ENCODE peak calls at places on chromosomes 4 and X, in seven cellular contexts. J is thyroid gland, K is kidney epithelial cell, E is esophagus squamous epithelium, A is ovary, X is GM12865, Q is prostate gland. V is an unnamed sample.

GRCh38 chr4:28287837-28288236 is 1427.2 kb downstream of the STIM2 start:
- DNase-seq in A (no peak), K (peak), Q (no peak), E (no peak), J (no peak), X (no peak), V (peak)

GRCh38 chrX:2719774-2720447 is 28.8 kb downstream of the CD99 start:
- DNase-seq in Q (no peak), X (no peak), E (no peak), A (peak), J (no peak), K (no peak), V (no peak)

GRCh38 chr4:34178476-34178875 is 2065.8 kb downstream of the ARAP2 start:
- DNase-seq in X (no peak), K (no peak), A (no peak), J (no peak), Q (no peak), E (no peak), V (no peak)

GRCh38 chr4:36757623-36758311 is 476.4 kb downstream of the DTHD1 start:
- DNase-seq in Q (no peak), K (no peak), J (no peak), X (no peak), A (no peak), E (no peak), V (no peak)

GRCh38 chr4:17786567-17786966 is 5.1 kb upstream of the FAM184B start:
- DNase-seq in A (no peak), E (no peak), J (no peak), X (no peak), K (peak), Q (no peak), V (no peak)

GRCh38 chr4:15931451-15932210 is 6.9 kb downstream of the FGFBP1 start:
- DNase-seq in J (no peak), A (no peak), Q (no peak), E (no peak), K (no peak), X (no peak), V (no peak)

GRCh38 chrX:115018040-115018647 is 728 bp upstream of the IL13RA2 start:
- DNase-seq in K (no peak), X (peak), Q (no peak), J (no peak), E (no peak), A (no peak), V (peak)

GRCh38 chr4:185638093-185638492 is 102.8 kb upstream of the PDLIM3 start:
- DNase-seq in A (no peak), Q (no peak), X (no peak), J (no peak), K (no peak), E (no peak), V (no peak)

GRCh38 chr4:4919926-4920325 is 60.5 kb downstream of the MSX1 start:
- DNase-seq in K (no peak), Q (no peak), E (no peak), A (no peak), X (no peak), J (peak), V (no peak)

GRCh38 chr4:54384563-54384962 is 155.5 kb downstream of the PDGFRA start:
- DNase-seq in E (no peak), X (peak), Q (no peak), K (no peak), J (peak), A (peak), V (peak)

GRCh38 chr4:148749403-148749802 is 307.2 kb upstream of the NR3C2 start:
- DNase-seq in Q (no peak), K (peak), X (no peak), J (no peak), A (no peak), E (no peak), V (no peak)

GRCh38 chrX:119072771-119073170 is at the start of gene CT47C1:
- DNase-seq in K (no peak), A (no peak), X (peak), E (no peak), Q (no peak), J (no peak), V (no peak)

GRCh38 chrX:102765217-102765616 is 44.7 kb downstream of the GPRASP3 start:
- DNase-seq in K (no peak), Q (no peak), A (no peak), X (no peak), E (no peak), J (no peak), V (peak)

GRCh38 chr4:94171616-94172015 is 36.0 kb upstream of the SMARCAD1 start:
- DNase-seq in J (no peak), K (no peak), E (no peak), X (no peak), Q (no peak), A (no peak), V (peak)

GRCh38 chrX:42708222-42708621 is 69.7 kb downstream of the PPP1R2C start:
- DNase-seq in E (no peak), A (no peak), Q (no peak), X (no peak), K (no peak), J (no peak), V (peak)

DNA sequence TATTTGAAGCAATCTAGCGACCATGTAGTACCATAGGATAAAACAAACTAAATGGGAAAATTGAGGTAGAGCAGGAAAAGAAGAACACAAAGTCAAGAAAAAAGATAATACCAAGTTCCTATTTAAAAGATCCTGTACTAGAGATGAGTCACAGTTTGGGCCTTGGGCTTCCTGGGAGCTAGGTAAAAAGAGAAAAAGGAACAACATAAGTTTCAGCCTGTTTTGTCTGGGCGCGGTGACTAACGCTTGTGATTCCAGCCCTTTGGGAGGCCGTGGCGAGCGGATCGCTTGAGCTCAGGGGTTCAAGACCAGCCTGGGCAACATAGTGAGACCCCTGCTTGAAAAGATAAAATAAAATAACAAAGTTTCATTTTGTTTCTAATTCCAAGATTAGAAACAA is 14.0 kb upstream of the TMEM156 start:
- DNase-seq in E (no peak), J (no peak), K (no peak), X (peak), A (no peak), Q (no peak), V (peak)
- H3K4me3 ChIP-seq in E (peak), J (no peak), K (no peak), X (peak), A (peak), Q (peak), V (peak)

GRCh38 chr4:56698329-56698728 is 17.2 kb upstream of the HOPX start:
- DNase-seq in K (peak), X (no peak), J (peak), Q (no peak), A (no peak), E (no peak), V (peak)
- H3K4me3 ChIP-seq in K (no peak), X (no peak), J (no peak), Q (no peak), A (no peak), E (no peak), V (no peak)

DNA sequence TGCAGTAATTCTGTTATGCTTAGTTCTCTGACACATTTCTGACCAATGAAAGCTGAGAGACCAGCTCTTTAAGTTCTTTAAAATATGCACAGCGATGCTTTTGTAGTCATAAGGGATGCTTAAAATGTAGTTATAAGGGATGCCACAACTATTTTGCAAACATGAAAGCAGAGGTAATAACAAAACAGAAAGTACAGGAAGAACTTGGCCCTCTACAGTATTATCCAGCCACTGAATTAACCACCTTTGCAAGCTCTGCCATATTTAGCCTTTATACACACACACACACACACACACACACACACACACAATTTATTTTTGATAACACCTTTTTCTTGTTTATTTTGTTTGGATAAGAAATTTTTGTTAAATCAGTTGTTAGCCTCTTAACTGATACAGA is 590.0 kb downstream of the FAT4 start:
- DNase-seq in Q (no peak), K (no peak), X (no peak), A (no peak), J (no peak), E (no peak), V (no peak)
- H3K4me3 ChIP-seq in Q (no peak), K (no peak), X (no peak), A (no peak), J (no peak), E (no peak), V (no peak)

DNA sequence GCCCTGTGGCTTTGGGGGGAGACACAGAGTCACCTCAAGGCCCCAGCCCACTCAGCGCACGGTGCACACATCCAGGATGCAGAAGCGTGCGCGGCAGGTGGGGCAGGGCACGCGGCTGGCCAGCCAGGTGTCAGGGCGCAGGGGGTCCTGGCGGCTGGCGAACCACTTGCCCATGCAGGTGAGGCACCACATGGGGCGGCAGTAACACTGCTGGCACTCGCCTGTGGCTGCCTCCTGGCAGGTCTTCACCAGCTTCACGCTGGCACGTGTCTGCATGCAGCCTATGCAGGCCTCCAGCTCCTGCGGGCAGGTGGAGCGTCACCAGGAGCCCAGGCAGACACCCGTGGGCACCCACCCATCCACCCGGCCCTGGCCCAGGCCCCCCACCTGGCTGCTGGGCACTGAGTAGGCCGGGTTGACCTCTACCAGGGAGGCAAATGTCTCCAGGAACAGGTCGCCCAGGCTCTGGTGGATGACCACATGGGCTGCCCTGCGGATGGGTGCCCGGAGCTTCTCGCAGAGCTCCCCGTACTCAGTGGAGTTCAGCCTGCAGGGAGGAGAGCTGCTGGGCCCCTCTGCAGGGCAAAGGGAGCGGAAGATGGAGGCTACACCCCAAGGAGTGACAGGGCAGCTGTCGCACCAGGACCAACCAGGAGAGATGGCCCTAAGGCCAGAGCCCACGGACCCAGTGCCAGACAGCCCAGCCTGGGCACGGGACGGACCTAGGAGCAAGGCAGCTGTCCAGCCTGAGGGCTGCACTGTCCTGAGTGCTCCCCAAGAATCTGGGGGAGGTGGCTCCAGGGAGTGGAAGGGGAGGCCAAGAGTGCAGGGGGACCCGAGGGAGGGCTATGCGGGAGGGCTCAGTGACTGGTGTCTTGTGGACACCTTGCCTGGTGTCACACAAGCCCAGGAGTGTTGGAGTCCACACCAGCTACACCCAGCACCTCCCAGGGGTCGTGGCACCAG is 3.7 kb downstream of the TMEM129 start:
- DNase-seq in A (peak), E (no peak), K (no peak), J (no peak), Q (no peak), X (no peak), V (no peak)
- H3K4me3 ChIP-seq in A (no peak), E (no peak), K (no peak), J (no peak), Q (no peak), X (no peak), V (no peak)

GRCh38 chrX:150565551-150565950 is 2.9 kb upstream of the MTM1 start:
- DNase-seq in E (no peak), J (no peak), Q (no peak), K (no peak), A (no peak), X (no peak), V (no peak)

GRCh38 chrX:150568320-150569154 is at the start of gene MTM1:
- DNase-seq in Q (peak), J (peak), X (peak), K (peak), A (peak), E (peak), V (peak)

GRCh38 chrX:150564838-150565237 is 3.6 kb upstream of the MTM1 start:
- DNase-seq in X (no peak), J (no peak), E (no peak), A (no peak), Q (no peak), K (no peak), V (no peak)

GRCh38 chrX:150567645-150568319 is 639 bp upstream of the MTM1 start:
- DNase-seq in E (no peak), J (no peak), K (no peak), Q (no peak), A (no peak), X (no peak), V (no peak)

GRCh38 chrX:150566734-150567182 is 1.7 kb upstream of the MTM1 start:
- DNase-seq in A (no peak), E (no peak), Q (no peak), K (no peak), X (no peak), J (no peak), V (no peak)
- H3K4me3 ChIP-seq in A (no peak), E (no peak), Q (no peak), K (no peak), X (no peak), J (no peak), V (no peak)

DNA sequence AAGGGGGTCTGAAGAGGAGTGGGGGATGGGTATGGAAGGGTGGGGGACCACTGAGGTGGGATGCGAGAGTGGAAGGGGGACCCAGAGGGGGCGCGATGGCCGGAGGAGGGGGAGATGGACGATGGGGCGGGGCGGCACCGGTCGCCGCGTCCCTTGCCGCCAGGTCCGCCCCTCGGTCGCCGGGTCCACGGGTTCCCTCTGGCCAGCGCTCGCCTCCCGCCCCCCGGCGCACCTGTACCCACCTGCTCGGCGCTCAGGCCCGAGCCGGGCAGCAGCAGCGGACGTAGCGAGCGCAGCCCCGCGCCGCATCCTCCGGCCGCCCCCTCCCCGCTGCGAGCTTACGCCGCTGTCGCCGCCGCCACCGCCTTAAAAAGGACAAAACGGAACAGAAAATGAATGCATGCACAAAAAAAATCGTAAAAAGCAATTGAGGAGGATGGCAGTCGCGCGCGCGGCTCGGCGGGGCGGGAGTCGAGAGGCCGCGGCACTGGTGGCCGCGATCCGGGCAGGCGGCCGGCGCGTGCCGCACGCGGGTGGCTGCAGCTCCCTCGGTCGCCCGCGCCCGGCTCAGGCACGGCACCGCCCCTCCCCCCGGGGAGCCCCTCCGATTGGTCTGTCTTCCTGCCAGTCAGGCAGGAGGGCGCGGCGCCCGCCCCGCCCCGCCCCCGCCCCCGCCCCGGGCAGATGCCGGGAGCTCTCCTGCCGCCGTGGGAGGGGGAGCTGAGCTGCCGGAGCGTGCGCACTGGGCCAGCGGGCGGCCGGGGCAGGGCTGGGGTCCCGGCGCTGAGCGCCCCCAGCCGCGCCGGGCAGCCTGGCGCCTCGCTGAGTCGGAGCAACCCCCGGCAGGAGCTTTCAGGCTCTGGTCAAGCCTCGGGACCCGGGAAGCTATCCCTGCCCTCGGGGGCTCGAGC is at the start of gene JAKMIP1:
- DNase-seq in E (no peak), J (peak), K (no peak), X (peak), A (peak), Q (peak), V (peak)
- H3K4me3 ChIP-seq in E (peak), J (peak), K (peak), X (peak), A (peak), Q (peak), V (peak)

GRCh38 chr4:140048419-140049022 is 105.5 kb downstream of the MAML3 start:
- DNase-seq in J (no peak), Q (no peak), K (no peak), X (no peak), E (no peak), A (no peak), V (no peak)

GRCh38 chr4:140047781-140048180 is 106.2 kb downstream of the MAML3 start:
- DNase-seq in Q (no peak), E (no peak), J (no peak), A (no peak), K (no peak), X (no peak), V (no peak)

GRCh38 chr4:140047017-140047640 is 106.9 kb downstream of the MAML3 start:
- DNase-seq in Q (peak), E (no peak), J (no peak), X (no peak), A (no peak), K (no peak), V (peak)

GRCh38 chr4:140049924-140050681 is 103.9 kb downstream of the MAML3 start:
- DNase-seq in X (peak), Q (no peak), E (no peak), A (no peak), J (no peak), K (no peak), V (peak)

GRCh38 chr4:140049024-140049923 is 104.7 kb downstream of the MAML3 start:
- DNase-seq in X (peak), Q (peak), J (peak), A (peak), E (no peak), K (no peak), V (peak)
- H3K4me3 ChIP-seq in X (no peak), Q (peak), J (no peak), A (peak), E (peak), K (peak), V (peak)

V was measured in cardiac fibroblast.